ENCODE peak calls at places on chromosomes 3 and 15, in seven cellular contexts. One of them, this sample, is unnamed.

GRCh38 chr15:92906038-92906437 is 5.9 kb downstream of the CHD2 start:
- DNase-seq in GM23338: no peak
- DNase-seq in WTC11: no peak
- DNase-seq in glutamatergic neuron: no peak
- DNase-seq in NCI-H1092 treated with DMSO at 0.1 percent for 48 hours: no peak
- DNase-seq in sigmoid colon: no peak
- DNase-seq in GM03348: no peak
- DNase-seq in this sample: no peak

GRCh38 chr3:38275658-38276057 is 6.4 kb upstream of the SLC22A14 start:
- DNase-seq in sigmoid colon: no peak
- DNase-seq in WTC11: no peak
- DNase-seq in glutamatergic neuron: no peak
- DNase-seq in GM23338: no peak
- DNase-seq in GM03348: no peak
- DNase-seq in NCI-H1092 treated with DMSO at 0.1 percent for 48 hours: no peak
- DNase-seq in this sample: no peak

GRCh38 chr15:92037446-92037845 is 183.9 kb downstream of the SLCO3A1 start:
- DNase-seq in NCI-H1092 treated with DMSO at 0.1 percent for 48 hours: no peak
- DNase-seq in sigmoid colon: no peak
- DNase-seq in GM23338: no peak
- DNase-seq in WTC11: no peak
- DNase-seq in GM03348: no peak
- DNase-seq in glutamatergic neuron: no peak
- DNase-seq in this sample: no peak

GRCh38 chr3:79306939-79307590 is 460.7 kb downstream of the ROBO1 start:
- DNase-seq in GM23338: peak
- DNase-seq in WTC11: no peak
- DNase-seq in NCI-H1092 treated with DMSO at 0.1 percent for 48 hours: no peak
- DNase-seq in sigmoid colon: no peak
- DNase-seq in GM03348: no peak
- DNase-seq in glutamatergic neuron: no peak
- DNase-seq in this sample: no peak

GRCh38 chr3:13189639-13190375 is 116.6 kb upstream of the IQSEC1 start:
- DNase-seq in sigmoid colon: peak
- DNase-seq in WTC11: no peak
- DNase-seq in NCI-H1092 treated with DMSO at 0.1 percent for 48 hours: no peak
- DNase-seq in GM03348: peak
- DNase-seq in glutamatergic neuron: no peak
- DNase-seq in GM23338: no peak
- DNase-seq in this sample: no peak

GRCh38 chr3:102089904-102090492 is 240.7 kb downstream of the NFKBIZ start:
- DNase-seq in GM03348: no peak
- DNase-seq in GM23338: no peak
- DNase-seq in glutamatergic neuron: no peak
- DNase-seq in sigmoid colon: no peak
- DNase-seq in NCI-H1092 treated with DMSO at 0.1 percent for 48 hours: no peak
- DNase-seq in WTC11: no peak
- DNase-seq in this sample: no peak

GRCh38 chr15:72953306-72953705 is 99.0 kb upstream of the NEO1 start:
- DNase-seq in glutamatergic neuron: no peak
- DNase-seq in sigmoid colon: no peak
- DNase-seq in NCI-H1092 treated with DMSO at 0.1 percent for 48 hours: no peak
- DNase-seq in GM23338: no peak
- DNase-seq in GM03348: no peak
- DNase-seq in WTC11: no peak
- DNase-seq in this sample: no peak

GRCh38 chr15:60830479-60830878 is 351.5 kb upstream of the ICE2 start:
- DNase-seq in NCI-H1092 treated with DMSO at 0.1 percent for 48 hours: no peak
- DNase-seq in sigmoid colon: no peak
- DNase-seq in GM03348: peak
- DNase-seq in glutamatergic neuron: no peak
- DNase-seq in WTC11: no peak
- DNase-seq in GM23338: no peak
- DNase-seq in this sample: no peak

GRCh38 chr15:52247032-52247431 is 48.6 kb downstream of the MYO5C start:
- DNase-seq in GM23338: no peak
- DNase-seq in sigmoid colon: no peak
- DNase-seq in GM03348: no peak
- DNase-seq in glutamatergic neuron: no peak
- DNase-seq in WTC11: no peak
- DNase-seq in NCI-H1092 treated with DMSO at 0.1 percent for 48 hours: no peak
- DNase-seq in this sample: no peak

GRCh38 chr3:126927405-126927750 is 55.5 kb upstream of the PLXNA1 start:
- DNase-seq in GM23338: no peak
- DNase-seq in glutamatergic neuron: no peak
- DNase-seq in GM03348: no peak
- DNase-seq in NCI-H1092 treated with DMSO at 0.1 percent for 48 hours: no peak
- DNase-seq in WTC11: no peak
- DNase-seq in sigmoid colon: peak
- DNase-seq in this sample: no peak

GRCh38 chr3:27623085-27623753 is 98.9 kb downstream of the EOMES start:
- DNase-seq in GM03348: no peak
- DNase-seq in NCI-H1092 treated with DMSO at 0.1 percent for 48 hours: no peak
- DNase-seq in sigmoid colon: no peak
- DNase-seq in GM23338: no peak
- DNase-seq in WTC11: no peak
- DNase-seq in glutamatergic neuron: no peak
- DNase-seq in this sample: no peak

GRCh38 chr3:50573566-50574279 is 4.4 kb downstream of the HEMK1 start:
- DNase-seq in glutamatergic neuron: no peak
- DNase-seq in GM23338: no peak
- DNase-seq in WTC11: no peak
- DNase-seq in GM03348: no peak
- DNase-seq in sigmoid colon: no peak
- DNase-seq in NCI-H1092 treated with DMSO at 0.1 percent for 48 hours: no peak
- DNase-seq in this sample: no peak

GRCh38 chr3:36911990-36912804 is 32.7 kb downstream of the TRANK1 start:
- DNase-seq in glutamatergic neuron: no peak
- DNase-seq in WTC11: no peak
- DNase-seq in GM23338: no peak
- DNase-seq in NCI-H1092 treated with DMSO at 0.1 percent for 48 hours: no peak
- DNase-seq in sigmoid colon: no peak
- DNase-seq in GM03348: peak
- DNase-seq in this sample: no peak

GRCh38 chr3:187880438-187880837 is 135.2 kb upstream of the BCL6 start:
- DNase-seq in NCI-H1092 treated with DMSO at 0.1 percent for 48 hours: no peak
- DNase-seq in sigmoid colon: no peak
- DNase-seq in glutamatergic neuron: no peak
- DNase-seq in WTC11: no peak
- DNase-seq in GM03348: peak
- DNase-seq in GM23338: no peak
- DNase-seq in this sample: no peak

GRCh38 chr3:5476403-5476802 is 288.9 kb downstream of the EDEM1 start:
- DNase-seq in GM23338: no peak
- DNase-seq in NCI-H1092 treated with DMSO at 0.1 percent for 48 hours: no peak
- DNase-seq in glutamatergic neuron: no peak
- DNase-seq in sigmoid colon: no peak
- DNase-seq in GM03348: no peak
- DNase-seq in WTC11: no peak
- DNase-seq in this sample: no peak

GRCh38 chr3:111744611-111745010 is 114.5 kb upstream of the PHLDB2 start:
- DNase-seq in GM03348: no peak
- DNase-seq in WTC11: no peak
- DNase-seq in glutamatergic neuron: no peak
- DNase-seq in GM23338: no peak
- DNase-seq in sigmoid colon: no peak
- DNase-seq in NCI-H1092 treated with DMSO at 0.1 percent for 48 hours: no peak
- DNase-seq in this sample: no peak

GRCh38 chr15:53811530-53811929 is 52.1 kb upstream of the WDR72 start:
- DNase-seq in glutamatergic neuron: no peak
- DNase-seq in GM03348: no peak
- DNase-seq in sigmoid colon: no peak
- DNase-seq in GM23338: peak
- DNase-seq in WTC11: no peak
- DNase-seq in NCI-H1092 treated with DMSO at 0.1 percent for 48 hours: peak
- DNase-seq in this sample: no peak

GRCh38 chr3:189273736-189274135 is 102.0 kb downstream of the TPRG1 start:
- DNase-seq in GM23338: no peak
- DNase-seq in GM03348: no peak
- DNase-seq in WTC11: no peak
- DNase-seq in glutamatergic neuron: no peak
- DNase-seq in sigmoid colon: no peak
- DNase-seq in NCI-H1092 treated with DMSO at 0.1 percent for 48 hours: no peak
- DNase-seq in this sample: no peak